ENCODE peak calls at places on chromosome 5, in five cellular contexts. P, H, B, Q and V are unnamed samples.

GRCh38 chr5:71938886-71939285 is 168.4 kb upstream of the MAP1B start:
- DNase-seq in Q (no peak), H (peak; percentile 51), B (no peak), P (no peak), V (no peak)

GRCh38 chr5:88659529-88660325 is 223.3 kb downstream of the MEF2C start:
- DNase-seq in P (no peak), B (no peak), Q (peak; percentile 49), H (no peak), V (no peak)

GRCh38 chr5:139637438-139638089 is 10.6 kb upstream of the CXXC5 start:
- DNase-seq in Q (peak; percentile 84), P (peak; percentile 93), B (no peak), H (peak; percentile 86), V (no peak)

GRCh38 chr5:76046761-76047160 is 36.4 kb upstream of the SV2C start:
- DNase-seq in B (no peak), Q (no peak), P (no peak), H (no peak), V (no peak)

GRCh38 chr5:89265511-89266169 is 382.7 kb upstream of the MEF2C start:
- DNase-seq in H (no peak), P (peak; percentile 85), Q (no peak), B (no peak), V (no peak)

GRCh38 chr5:147601652-147602051 is 91.8 kb upstream of the DPYSL3 start:
- DNase-seq in H (no peak), B (no peak), P (no peak), Q (no peak), V (no peak)

GRCh38 chr5:53472720-53473510 is 7.5 kb upstream of the FST start:
- DNase-seq in Q (no peak), H (no peak), B (no peak), P (no peak), V (no peak)

GRCh38 chr5:151123897-151124751 is 33.5 kb downstream of the ANXA6 start:
- DNase-seq in P (peak; percentile 42), H (no peak), B (no peak), Q (no peak), V (no peak)

GRCh38 chr5:149379177-149379761 is at the start of gene IL17B:
- DNase-seq in H (no peak), B (no peak), Q (no peak), P (no peak), V (no peak)

GRCh38 chr5:154197801-154198461 is 7.4 kb downstream of the GALNT10 start:
- DNase-seq in Q (no peak), P (peak; percentile 36), H (peak; percentile 63), B (peak; percentile 56), V (peak; percentile 61)

GRCh38 chr5:3047212-3047774 is 295.8 kb upstream of the IRX2 start:
- DNase-seq in P (no peak), B (no peak), Q (no peak), H (no peak), V (no peak)

DNA sequence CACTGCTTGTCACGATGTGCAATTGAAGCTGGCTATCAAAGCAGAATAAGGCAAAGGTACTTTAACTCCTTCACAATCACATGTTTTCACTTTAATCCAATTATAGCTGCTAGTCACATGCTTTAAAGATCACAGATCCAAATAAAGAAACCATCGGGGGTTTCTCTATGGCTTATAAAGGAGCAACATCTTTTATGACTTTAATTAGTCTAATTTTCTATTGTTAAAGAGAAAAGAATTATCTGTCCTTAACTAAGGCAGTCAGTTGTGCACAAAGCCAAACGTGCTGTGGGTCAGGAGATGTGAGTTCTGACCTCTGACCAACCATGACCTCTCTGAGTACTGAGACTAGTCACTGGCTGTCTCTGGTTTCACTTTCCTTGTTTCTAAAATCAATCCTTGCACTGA is 561.1 kb downstream of the RAB3C start:
- DNase-seq in B (no peak), H (no peak), P (peak; percentile 42), Q (no peak), V (no peak)
- H3K4me3 ChIP-seq in B (no peak overlapping the region), H (no peak overlapping the region), P (no peak overlapping the region), Q (no peak overlapping the region), V (no peak overlapping the region)

GRCh38 chr5:158701406-158702177 is 398.1 kb downstream of the EBF1 start:
- DNase-seq in B (no peak), P (peak; percentile 88), Q (no peak), H (no peak), V (no peak)
- H3K4me3 ChIP-seq in B (no peak overlapping the region), P (no peak overlapping the region), Q (no peak overlapping the region), H (no peak overlapping the region), V (no peak overlapping the region)

GRCh38 chr5:6634327-6634713 is 1.1 kb downstream of the SRD5A1 start:
- DNase-seq in Q (no peak), H (no peak), B (no peak), P (peak; percentile 30), V (no peak)
- H3K4me3 ChIP-seq in Q (peak overlapping the region; percentile 74), H (peak overlapping the region; percentile 98), B (no peak overlapping the region), P (peak overlapping the region; percentile 97), V (peak overlapping the region; percentile 97)

DNA sequence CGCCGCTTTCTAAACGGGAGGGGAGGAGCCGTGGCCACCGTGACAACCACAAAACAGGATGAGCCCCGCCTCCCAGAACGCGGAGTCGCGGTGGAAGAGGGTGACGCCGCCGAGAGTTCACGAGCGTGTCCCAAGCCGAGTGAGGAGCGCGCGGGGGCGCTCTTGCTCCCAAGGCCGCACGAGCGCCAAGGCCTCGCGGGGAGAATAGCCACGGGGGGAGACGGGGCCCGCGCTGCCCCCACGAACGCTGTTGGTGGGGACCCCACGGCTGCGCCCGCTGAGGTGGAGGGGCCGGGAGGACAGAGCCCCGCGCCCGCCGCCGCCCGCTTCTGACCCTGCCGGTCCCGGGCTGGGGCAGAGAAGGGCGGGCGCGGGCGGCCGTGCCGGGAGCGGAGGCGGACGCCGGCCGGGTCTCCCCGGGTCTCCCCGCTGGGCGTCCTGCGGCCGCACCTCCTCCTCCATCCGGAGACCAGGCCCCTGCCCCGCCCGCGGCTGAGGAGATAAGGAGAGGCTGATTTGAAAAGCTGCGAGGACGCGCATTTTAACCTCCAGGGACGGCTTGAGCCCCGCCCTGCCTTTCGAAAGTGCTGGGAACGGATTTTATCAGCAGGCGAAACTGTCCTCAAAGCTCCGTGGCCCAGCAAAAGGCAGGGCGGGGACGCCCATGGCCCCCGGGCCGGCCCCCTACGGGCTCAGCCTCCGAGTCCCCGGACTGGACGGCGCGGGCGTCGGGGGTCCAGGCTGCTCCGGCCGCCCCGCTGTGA is 3.8 kb upstream of the NKD2 start:
- DNase-seq in Q (peak; percentile 28), P (peak; percentile 69), B (peak; percentile 31), H (peak; percentile 82), V (peak; percentile 60)
- H3K4me3 ChIP-seq in Q (peak overlapping the region; percentile 49), P (peak overlapping the region; percentile 26), B (peak overlapping the region; percentile 35), H (peak overlapping the region; percentile 58), V (peak overlapping the region; percentile 44)

GRCh38 chr5:95730011-95730700 is 980 bp upstream of the RHOBTB3 start:
- DNase-seq in Q (no peak), B (no peak), P (no peak), H (no peak), V (no peak)
- H3K4me3 ChIP-seq in Q (peak overlapping the region; percentile 90), B (peak overlapping the region; percentile 51), P (peak overlapping the region; percentile 87), H (peak overlapping the region; percentile 74), V (peak overlapping the region; percentile 63)

GRCh38 chr5:132778129-132778528 is 1.1 kb upstream of the SEPTIN8 start:
- DNase-seq in Q (no peak), B (no peak), P (no peak), H (no peak), V (no peak)
- H3K4me3 ChIP-seq in Q (peak overlapping the region; percentile 71), B (no peak overlapping the region), P (peak overlapping the region; percentile 78), H (peak overlapping the region; percentile 94), V (no peak overlapping the region)